ENCODE peak calls at places on chromosomes 12 and 14, in ten cellular contexts. O is heart left ventricle, F is IMR-90, M is thyroid gland, J is K562, E is breast epithelium, B is ovary, U is suprapubic skin, N is uterus, S is esophagus squamous epithelium. K is an unnamed sample.

GRCh38 chr12:52390739-52391617 is 5.5 kb upstream of the KRT84 start:
- DNase-seq in O (no peak), F (peak; percentile 13), M (no peak), J (peak; percentile 17), E (no peak), B (no peak), U (no peak), N (no peak), S (no peak), K (no peak)

GRCh38 chr12:14239350-14239934 is 126.0 kb upstream of the ATF7IP start:
- DNase-seq in O (peak; percentile 54), F (no peak), M (no peak), J (no peak), E (no peak), B (no peak), U (no peak), N (no peak), S (no peak), K (peak; percentile 67)

GRCh38 chr12:11738450-11738849 is 89.0 kb downstream of the ETV6 start:
- DNase-seq in O (no peak), F (no peak), M (peak; percentile 30), J (no peak), E (no peak), B (no peak), U (no peak), N (no peak), S (no peak), K (no peak)

GRCh38 chr14:102605026-102605425 is 12.6 kb downstream of the RCOR1 start:
- DNase-seq in O (no peak), F (no peak), M (peak; percentile 13), J (no peak), E (peak; percentile 56), B (no peak), U (peak; percentile 52), N (no peak), S (no peak), K (no peak)

GRCh38 chr14:34872822-34873590 is 2.2 kb downstream of the BAZ1A start:
- DNase-seq in O (no peak), F (peak; percentile 69), M (peak; percentile 45), J (no peak), E (no peak), B (peak; percentile 74), U (no peak), N (no peak), S (no peak), K (no peak)

GRCh38 chr14:80364816-80365215 is 153.5 kb upstream of the DIO2 start:
- DNase-seq in O (no peak), F (no peak), M (no peak), J (no peak), E (no peak), B (no peak), U (no peak), N (no peak), S (no peak), K (no peak)

GRCh38 chr14:33738029-33738428 is 212.8 kb downstream of the EGLN3 start:
- DNase-seq in O (no peak), F (no peak), M (no peak), J (no peak), E (no peak), B (no peak), U (no peak), N (no peak), S (no peak), K (no peak)

GRCh38 chr12:131095826-131096680 is 142.3 kb downstream of the ADGRD1 start:
- DNase-seq in O (no peak), F (no peak), M (no peak), J (no peak), E (peak; percentile 10), B (peak; percentile 9), U (no peak), N (peak; percentile 9), S (no peak), K (peak; percentile 16)

GRCh38 chr12:50314629-50315312 is 31.5 kb upstream of the LIMA1 start:
- DNase-seq in O (no peak), F (peak; percentile 80), M (no peak), J (peak; percentile 45), E (no peak), B (no peak), U (no peak), N (no peak), S (no peak), K (no peak)

GRCh38 chr14:76232782-76233181 is 81.1 kb downstream of the GPATCH2L start:
- DNase-seq in O (no peak), F (no peak), M (no peak), J (no peak), E (no peak), B (no peak), U (no peak), N (no peak), S (no peak), K (no peak)

GRCh38 chr14:76237349-76237990 is 85.7 kb downstream of the GPATCH2L start:
- DNase-seq in O (no peak), F (no peak), M (no peak), J (no peak), E (no peak), B (no peak), U (no peak), N (no peak), S (no peak), K (no peak)

GRCh38 chr14:76235628-76236027 is 83.9 kb downstream of the GPATCH2L start:
- DNase-seq in O (no peak), F (no peak), M (no peak), J (no peak), E (no peak), B (no peak), U (no peak), N (no peak), S (no peak), K (no peak)

GRCh38 chr14:76236172-76237130 is 84.7 kb downstream of the GPATCH2L start:
- DNase-seq in O (no peak), F (peak; percentile 55), M (no peak), J (no peak), E (no peak), B (no peak), U (no peak), N (no peak), S (no peak), K (no peak)
- TF ChIP-seq POLR2A in O (no peak), F (no peak), M (no peak), J (no peak), E (no peak), B (no peak), U (no peak), N (no peak), S (no peak), K (no peak)

DNA sequence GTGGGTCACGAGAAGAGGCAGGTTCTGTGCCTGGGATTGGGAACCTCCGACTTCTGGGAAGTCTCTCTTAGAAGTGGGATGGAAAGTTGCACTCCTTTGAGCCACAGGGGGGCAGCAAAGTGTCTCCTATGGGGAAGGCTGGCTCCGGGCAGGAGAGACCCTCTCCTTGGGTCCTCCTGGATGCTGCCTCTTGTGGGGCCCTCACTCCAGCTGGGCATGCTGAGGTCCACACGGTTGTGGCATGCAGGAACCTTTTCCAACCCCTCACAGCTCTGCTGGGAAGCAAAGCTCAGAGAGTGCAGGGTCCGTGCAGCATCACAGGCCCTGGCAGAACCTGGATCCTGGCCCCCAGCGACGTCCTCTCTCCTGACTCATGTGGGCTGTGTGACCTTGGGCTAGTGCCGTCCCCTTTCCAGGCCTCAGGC is 17.4 kb downstream of the SDSL start:
- DNase-seq in O (no peak), F (peak; percentile 31), M (peak; percentile 59), J (peak; percentile 77), E (no peak), B (peak; percentile 47), U (no peak), N (no peak), S (no peak), K (no peak)
- H3K27me3 ChIP-seq in O (no peaks in the 10 kb centered on the region), F (peaks cover 11% of the 10 kb centered on the region), M (no peaks in the 10 kb centered on the region), J (peaks cover 6% of the 10 kb centered on the region), E (no peaks in the 10 kb centered on the region), B (no peaks in the 10 kb centered on the region), U (peaks cover 47% of the 10 kb centered on the region), N (no peaks in the 10 kb centered on the region), S (peaks cover 58% of the 10 kb centered on the region), K (no peaks in the 10 kb centered on the region)

GRCh38 chr14:71318097-71318459 is 410.8 kb downstream of the PCNX1 start:
- DNase-seq in O (no peak), F (no peak), M (no peak), J (no peak), E (no peak), B (no peak), U (no peak), N (no peak), S (no peak), K (no peak)
- TF ChIP-seq POLR2A in O (no peak), F (no peak), M (no peak), J (no peak), E (no peak), B (no peak), U (no peak), N (no peak), S (no peak), K (no peak)

DNA sequence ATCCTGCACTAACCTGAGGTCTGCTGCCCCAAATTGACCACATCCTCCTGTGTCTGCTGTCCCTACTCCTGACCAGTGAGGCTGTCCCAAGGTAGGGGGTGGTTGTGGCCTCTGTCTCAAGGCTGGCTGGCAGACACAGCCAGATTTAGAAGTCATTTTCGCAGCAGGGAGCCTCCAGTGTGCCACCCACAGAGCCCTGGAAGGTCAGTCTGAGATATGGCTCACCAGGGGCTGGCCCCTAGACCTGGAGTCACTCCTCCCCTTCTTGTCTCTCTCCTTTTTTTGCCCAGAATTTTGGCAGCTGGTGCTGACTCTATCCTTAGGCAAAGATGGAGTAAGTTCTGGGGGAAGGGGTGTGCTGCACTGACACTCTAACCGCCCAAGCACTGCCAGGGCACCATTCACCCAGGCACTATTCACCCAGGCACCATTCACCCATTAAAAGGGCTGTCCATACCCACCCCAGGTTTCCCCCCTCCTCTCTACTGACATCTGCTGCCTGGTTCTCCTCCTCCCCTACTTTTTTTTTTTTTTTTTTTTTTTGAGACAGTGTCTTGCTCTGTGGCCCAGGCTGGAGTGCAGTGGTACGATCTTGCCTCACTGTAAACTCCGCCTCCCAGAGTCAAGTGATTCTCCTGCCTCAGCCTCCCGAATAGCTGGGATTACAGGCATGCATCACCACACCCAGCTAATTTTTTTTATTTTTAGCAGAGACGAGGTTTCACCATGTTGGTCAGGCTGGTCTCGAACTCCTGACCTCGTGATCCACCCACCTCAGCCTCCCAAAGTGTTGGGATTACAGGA is 7.7 kb downstream of the DDN start:
- DNase-seq in O (no peak), F (no peak), M (no peak), J (no peak), E (no peak), B (no peak), U (no peak), N (no peak), S (no peak), K (no peak)
- H3K27me3 ChIP-seq in O (no peaks in the 10 kb centered on the region), F (peaks cover 60% of the 10 kb centered on the region), M (no peaks in the 10 kb centered on the region), J (peaks cover 8% of the 10 kb centered on the region), E (no peaks in the 10 kb centered on the region), B (no peaks in the 10 kb centered on the region), U (peaks cover 55% of the 10 kb centered on the region), N (peaks cover 3% of the 10 kb centered on the region), S (peaks cover 99% of the 10 kb centered on the region), K (no peaks in the 10 kb centered on the region)

GRCh38 chr14:56117765-56118610 is at the start of gene PELI2:
- DNase-seq in O (peak; percentile 85), F (peak; percentile 73), M (peak; percentile 88), J (peak; percentile 67), E (peak; percentile 69), B (peak; percentile 91), U (peak; percentile 89), N (peak; percentile 81), S (peak; percentile 34), K (peak; percentile 77)
- TF ChIP-seq POLR2A in O (no peak), F (peak; percentile 93), M (peak; percentile 92), J (no peak), E (no peak), B (peak; percentile 92), U (peak; percentile 92), N (peak; percentile 90), S (peak; percentile 86), K (peak; percentile 75)

K was measured in right lobe of liver.